ENCODE peak calls at places on chromosomes 12 and 14, in eight cellular contexts. One of them, this sample, is unnamed.

GRCh38 chr12:111757361-111758119 is 9.2 kb upstream of the ALDH2 start:
- DNase-seq in lower lobe of right lung: peak
- DNase-seq in body of pancreas: peak
- DNase-seq in H9: no peak
- DNase-seq in H1: no peak
- DNase-seq in GM20000: peak
- DNase-seq in CD8-positive, alpha-beta T cell: no peak
- DNase-seq in A673: no peak
- DNase-seq in this sample: no peak

GRCh38 chr12:89889051-89889450 is 180.4 kb upstream of the ATP2B1 start:
- DNase-seq in lower lobe of right lung: no peak
- DNase-seq in body of pancreas: no peak
- DNase-seq in H9: no peak
- DNase-seq in H1: no peak
- DNase-seq in GM20000: no peak
- DNase-seq in CD8-positive, alpha-beta T cell: no peak
- DNase-seq in A673: no peak
- DNase-seq in this sample: no peak

GRCh38 chr14:96126783-96127271 is 77.8 kb upstream of the BDKRB2 start:
- DNase-seq in lower lobe of right lung: no peak
- DNase-seq in body of pancreas: no peak
- DNase-seq in H9: no peak
- DNase-seq in H1: no peak
- DNase-seq in GM20000: no peak
- DNase-seq in CD8-positive, alpha-beta T cell: no peak
- DNase-seq in A673: no peak
- DNase-seq in this sample: peak

GRCh38 chr12:78880078-78880477 is 15.5 kb downstream of the SYT1 start:
- DNase-seq in lower lobe of right lung: no peak
- DNase-seq in body of pancreas: no peak
- DNase-seq in H9: no peak
- DNase-seq in H1: no peak
- DNase-seq in GM20000: no peak
- DNase-seq in CD8-positive, alpha-beta T cell: no peak
- DNase-seq in A673: no peak
- DNase-seq in this sample: no peak

GRCh38 chr12:108079731-108080130 is 49.4 kb upstream of the WSCD2 start:
- DNase-seq in lower lobe of right lung: no peak
- DNase-seq in body of pancreas: no peak
- DNase-seq in H9: no peak
- DNase-seq in H1: no peak
- DNase-seq in GM20000: no peak
- DNase-seq in CD8-positive, alpha-beta T cell: no peak
- DNase-seq in A673: no peak
- DNase-seq in this sample: no peak

GRCh38 chr12:124566181-124567034 is 1.0 kb downstream of the NCOR2 start:
- DNase-seq in lower lobe of right lung: peak
- DNase-seq in body of pancreas: peak
- DNase-seq in H9: peak
- DNase-seq in H1: no peak
- DNase-seq in GM20000: peak
- DNase-seq in CD8-positive, alpha-beta T cell: peak
- DNase-seq in A673: peak
- DNase-seq in this sample: no peak

GRCh38 chr12:113512568-113512967 is 40.9 kb upstream of the LHX5 start:
- DNase-seq in lower lobe of right lung: no peak
- DNase-seq in body of pancreas: no peak
- DNase-seq in H9: no peak
- DNase-seq in H1: no peak
- DNase-seq in GM20000: no peak
- DNase-seq in CD8-positive, alpha-beta T cell: no peak
- DNase-seq in A673: no peak
- DNase-seq in this sample: no peak

GRCh38 chr12:127785535-127785934 is 481.4 kb upstream of the TMEM132C start:
- DNase-seq in lower lobe of right lung: no peak
- DNase-seq in body of pancreas: no peak
- DNase-seq in H9: no peak
- DNase-seq in H1: no peak
- DNase-seq in GM20000: no peak
- DNase-seq in CD8-positive, alpha-beta T cell: no peak
- DNase-seq in A673: peak
- DNase-seq in this sample: no peak

GRCh38 chr14:95611293-95611880 is 74.8 kb upstream of the TCL1B start:
- DNase-seq in lower lobe of right lung: no peak
- DNase-seq in body of pancreas: peak
- DNase-seq in H9: no peak
- DNase-seq in H1: no peak
- DNase-seq in GM20000: peak
- DNase-seq in CD8-positive, alpha-beta T cell: no peak
- DNase-seq in A673: no peak
- DNase-seq in this sample: no peak

GRCh38 chr12:95218852-95219171 is 1.2 kb downstream of the VEZT start:
- DNase-seq in lower lobe of right lung: no peak
- DNase-seq in body of pancreas: peak
- DNase-seq in H9: no peak
- DNase-seq in H1: no peak
- DNase-seq in GM20000: peak
- DNase-seq in CD8-positive, alpha-beta T cell: no peak
- DNase-seq in A673: peak
- DNase-seq in this sample: no peak

GRCh38 chr12:71436696-71437095 is 2.9 kb upstream of the LGR5 start:
- DNase-seq in lower lobe of right lung: no peak
- DNase-seq in body of pancreas: no peak
- DNase-seq in H9: no peak
- DNase-seq in H1: no peak
- DNase-seq in GM20000: no peak
- DNase-seq in CD8-positive, alpha-beta T cell: no peak
- DNase-seq in A673: no peak
- DNase-seq in this sample: no peak

GRCh38 chr14:90512332-90512951 is 115.6 kb downstream of the CALM1 start:
- DNase-seq in lower lobe of right lung: peak
- DNase-seq in body of pancreas: peak
- DNase-seq in H9: no peak
- DNase-seq in H1: no peak
- DNase-seq in GM20000: no peak
- DNase-seq in CD8-positive, alpha-beta T cell: no peak
- DNase-seq in A673: no peak
- DNase-seq in this sample: no peak

GRCh38 chr12:27967551-27968054 is 4.9 kb downstream of the PTHLH start:
- DNase-seq in lower lobe of right lung: no peak
- DNase-seq in body of pancreas: no peak
- DNase-seq in H9: no peak
- DNase-seq in H1: no peak
- DNase-seq in GM20000: no peak
- DNase-seq in CD8-positive, alpha-beta T cell: no peak
- DNase-seq in A673: no peak
- DNase-seq in this sample: no peak

GRCh38 chr12:27969901-27970390 is 2.6 kb downstream of the PTHLH start:
- DNase-seq in lower lobe of right lung: peak
- DNase-seq in body of pancreas: peak
- DNase-seq in H9: peak
- DNase-seq in H1: no peak
- DNase-seq in GM20000: peak
- DNase-seq in CD8-positive, alpha-beta T cell: peak
- DNase-seq in A673: peak
- DNase-seq in this sample: peak

GRCh38 chr12:27970981-27971489 is 1.5 kb downstream of the PTHLH start:
- DNase-seq in lower lobe of right lung: no peak
- DNase-seq in body of pancreas: peak
- DNase-seq in H9: peak
- DNase-seq in H1: no peak
- DNase-seq in GM20000: peak
- DNase-seq in CD8-positive, alpha-beta T cell: no peak
- DNase-seq in A673: no peak
- DNase-seq in this sample: no peak

GRCh38 chr12:27970391-27970980 is 2.0 kb downstream of the PTHLH start:
- DNase-seq in lower lobe of right lung: no peak
- DNase-seq in body of pancreas: peak
- DNase-seq in H9: peak
- DNase-seq in H1: no peak
- DNase-seq in GM20000: peak
- DNase-seq in CD8-positive, alpha-beta T cell: no peak
- DNase-seq in A673: peak
- DNase-seq in this sample: peak

GRCh38 chr12:27969011-27969900 is 3.3 kb downstream of the PTHLH start:
- DNase-seq in lower lobe of right lung: no peak
- DNase-seq in body of pancreas: peak
- DNase-seq in H9: peak
- DNase-seq in H1: no peak
- DNase-seq in GM20000: peak
- DNase-seq in CD8-positive, alpha-beta T cell: no peak
- DNase-seq in A673: peak
- DNase-seq in this sample: no peak
- TF ChIP-seq CTCF in lower lobe of right lung: no peak
- TF ChIP-seq CTCF in body of pancreas: no peak
- TF ChIP-seq CTCF in H9: no peak
- TF ChIP-seq CTCF in H1: no peak
- TF ChIP-seq CTCF in GM20000: no peak
- TF ChIP-seq CTCF in CD8-positive, alpha-beta T cell: no peak
- TF ChIP-seq CTCF in A673: peak
- TF ChIP-seq CTCF in this sample: peak

GRCh38 chr12:106521901-106522300 is 60.9 kb upstream of the RFX4 start:
- DNase-seq in lower lobe of right lung: no peak
- DNase-seq in body of pancreas: no peak
- DNase-seq in H9: no peak
- DNase-seq in H1: no peak
- DNase-seq in GM20000: no peak
- DNase-seq in CD8-positive, alpha-beta T cell: no peak
- DNase-seq in A673: no peak
- DNase-seq in this sample: no peak

GRCh38 chr12:106517314-106517713 is 65.5 kb upstream of the RFX4 start:
- DNase-seq in lower lobe of right lung: no peak
- DNase-seq in body of pancreas: no peak
- DNase-seq in H9: no peak
- DNase-seq in H1: no peak
- DNase-seq in GM20000: no peak
- DNase-seq in CD8-positive, alpha-beta T cell: no peak
- DNase-seq in A673: no peak
- DNase-seq in this sample: no peak

GRCh38 chr12:106519587-106519986 is 63.2 kb upstream of the RFX4 start:
- DNase-seq in lower lobe of right lung: no peak
- DNase-seq in body of pancreas: no peak
- DNase-seq in H9: no peak
- DNase-seq in H1: no peak
- DNase-seq in GM20000: no peak
- DNase-seq in CD8-positive, alpha-beta T cell: no peak
- DNase-seq in A673: no peak
- DNase-seq in this sample: no peak

GRCh38 chr12:106527356-106527755 is 55.4 kb upstream of the RFX4 start:
- DNase-seq in lower lobe of right lung: no peak
- DNase-seq in body of pancreas: no peak
- DNase-seq in H9: no peak
- DNase-seq in H1: no peak
- DNase-seq in GM20000: no peak
- DNase-seq in CD8-positive, alpha-beta T cell: no peak
- DNase-seq in A673: no peak
- DNase-seq in this sample: no peak

DNA sequence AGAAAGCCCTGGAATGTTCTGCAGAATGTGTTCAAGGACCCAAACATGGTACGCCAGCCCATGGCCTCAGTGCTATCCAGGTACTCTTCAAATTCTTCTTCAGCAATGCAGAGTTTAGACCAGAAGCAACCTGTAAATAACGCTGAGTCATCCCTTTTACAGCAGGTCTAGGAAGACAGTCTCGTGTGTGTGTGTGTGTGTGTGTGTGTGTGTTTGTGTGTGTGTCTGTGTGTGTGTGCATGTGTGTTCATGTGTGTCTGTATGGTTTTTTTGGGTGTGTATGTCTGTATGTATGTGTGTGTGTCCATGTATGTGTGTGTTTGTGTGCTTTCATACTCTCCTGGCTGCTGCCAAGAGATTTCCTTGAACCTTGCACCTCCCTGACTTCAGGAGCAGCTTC is 60.1 kb upstream of the RFX4 start:
- DNase-seq in lower lobe of right lung: no peak
- DNase-seq in body of pancreas: no peak
- DNase-seq in H9: no peak
- DNase-seq in H1: no peak
- DNase-seq in GM20000: no peak
- DNase-seq in CD8-positive, alpha-beta T cell: no peak
- DNase-seq in A673: no peak
- DNase-seq in this sample: no peak
- TF ChIP-seq CTCF in lower lobe of right lung: no peak
- TF ChIP-seq CTCF in body of pancreas: no peak
- TF ChIP-seq CTCF in H9: no peak
- TF ChIP-seq CTCF in H1: no peak
- TF ChIP-seq CTCF in GM20000: no peak
- TF ChIP-seq CTCF in CD8-positive, alpha-beta T cell: no peak
- TF ChIP-seq CTCF in A673: no peak
- TF ChIP-seq CTCF in this sample: no peak

GRCh38 chr12:106173442-106173841 is 34.7 kb upstream of the NUAK1 start:
- DNase-seq in lower lobe of right lung: no peak
- DNase-seq in body of pancreas: no peak
- DNase-seq in H9: no peak
- DNase-seq in H1: no peak
- DNase-seq in GM20000: no peak
- DNase-seq in CD8-positive, alpha-beta T cell: no peak
- DNase-seq in A673: no peak
- DNase-seq in this sample: no peak

GRCh38 chr12:106174876-106175275 is 36.1 kb upstream of the NUAK1 start:
- DNase-seq in lower lobe of right lung: no peak
- DNase-seq in body of pancreas: no peak
- DNase-seq in H9: no peak
- DNase-seq in H1: no peak
- DNase-seq in GM20000: no peak
- DNase-seq in CD8-positive, alpha-beta T cell: no peak
- DNase-seq in A673: no peak
- DNase-seq in this sample: no peak

GRCh38 chr12:106170285-106170684 is 31.5 kb upstream of the NUAK1 start:
- DNase-seq in lower lobe of right lung: no peak
- DNase-seq in body of pancreas: no peak
- DNase-seq in H9: no peak
- DNase-seq in H1: no peak
- DNase-seq in GM20000: no peak
- DNase-seq in CD8-positive, alpha-beta T cell: no peak
- DNase-seq in A673: no peak
- DNase-seq in this sample: no peak

GRCh38 chr12:106171117-106171750 is 32.5 kb upstream of the NUAK1 start:
- DNase-seq in lower lobe of right lung: no peak
- DNase-seq in body of pancreas: no peak
- DNase-seq in H9: no peak
- DNase-seq in H1: no peak
- DNase-seq in GM20000: no peak
- DNase-seq in CD8-positive, alpha-beta T cell: no peak
- DNase-seq in A673: no peak
- DNase-seq in this sample: no peak
- TF ChIP-seq CTCF in lower lobe of right lung: no peak
- TF ChIP-seq CTCF in body of pancreas: no peak
- TF ChIP-seq CTCF in H9: no peak
- TF ChIP-seq CTCF in H1: no peak
- TF ChIP-seq CTCF in GM20000: no peak
- TF ChIP-seq CTCF in CD8-positive, alpha-beta T cell: no peak
- TF ChIP-seq CTCF in A673: no peak
- TF ChIP-seq CTCF in this sample: peak

DNA sequence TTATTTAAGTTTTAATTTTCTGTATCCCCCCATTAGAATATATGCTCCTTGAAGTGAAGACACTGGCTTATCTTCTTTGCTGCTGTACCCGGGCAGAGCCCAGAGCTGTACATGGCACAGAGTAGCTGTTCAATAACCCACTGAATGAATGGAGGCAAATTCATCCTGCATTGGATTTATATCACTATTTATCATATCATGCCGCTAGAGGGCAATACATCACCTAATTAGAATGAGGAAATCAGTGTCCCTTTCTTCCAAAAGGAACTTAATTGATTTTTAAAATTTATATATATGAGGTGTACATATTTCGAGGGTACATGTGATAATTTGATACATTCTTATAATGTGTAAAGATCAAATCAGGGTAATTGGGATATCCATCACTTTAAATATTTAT is 89.2 kb upstream of the TMEM260 start:
- DNase-seq in lower lobe of right lung: no peak
- DNase-seq in body of pancreas: no peak
- DNase-seq in H9: no peak
- DNase-seq in H1: no peak
- DNase-seq in GM20000: peak
- DNase-seq in CD8-positive, alpha-beta T cell: no peak
- DNase-seq in A673: peak
- DNase-seq in this sample: no peak
- TF ChIP-seq CTCF in lower lobe of right lung: peak
- TF ChIP-seq CTCF in body of pancreas: no peak
- TF ChIP-seq CTCF in H9: peak
- TF ChIP-seq CTCF in H1: no peak
- TF ChIP-seq CTCF in GM20000: no peak
- TF ChIP-seq CTCF in CD8-positive, alpha-beta T cell: peak
- TF ChIP-seq CTCF in A673: peak
- TF ChIP-seq CTCF in this sample: peak